ENCODE peak calls at places on chromosome 9, in six cellular contexts. One of them, this sample, is unnamed.

GRCh38 chr9:128159073-128159783 is 837 bp upstream of the BBLN start:
- DNase-seq in naive thymus-derived CD8-positive, alpha-beta T cell: peak; percentile 54
- DNase-seq in NCI-H69: no peak
- DNase-seq in M059J: no peak
- DNase-seq in esophagus squamous epithelium: no peak
- DNase-seq in left cardiac atrium: peak; percentile 10
- DNase-seq in this sample: no peak

GRCh38 chr9:71326360-71326759 is 204.9 kb upstream of the TRPM3 start:
- DNase-seq in naive thymus-derived CD8-positive, alpha-beta T cell: no peak
- DNase-seq in NCI-H69: no peak
- DNase-seq in left cardiac atrium: no peak
- DNase-seq in esophagus squamous epithelium: no peak
- DNase-seq in M059J: no peak
- DNase-seq in this sample: no peak

GRCh38 chr9:131008086-131008485 is 888 bp upstream of the LAMC3 start:
- DNase-seq in left cardiac atrium: no peak
- DNase-seq in M059J: no peak
- DNase-seq in naive thymus-derived CD8-positive, alpha-beta T cell: no peak
- DNase-seq in NCI-H69: no peak
- DNase-seq in esophagus squamous epithelium: no peak
- DNase-seq in this sample: no peak

GRCh38 chr9:79568337-79569084 is 3.3 kb upstream of the TLE4 start:
- DNase-seq in esophagus squamous epithelium: no peak
- DNase-seq in left cardiac atrium: no peak
- DNase-seq in naive thymus-derived CD8-positive, alpha-beta T cell: no peak
- DNase-seq in NCI-H69: no peak
- DNase-seq in M059J: no peak
- DNase-seq in this sample: no peak

GRCh38 chr9:21964925-21965385 is 29.2 kb downstream of the CDKN2A start:
- DNase-seq in esophagus squamous epithelium: no peak
- DNase-seq in naive thymus-derived CD8-positive, alpha-beta T cell: peak; percentile 40
- DNase-seq in left cardiac atrium: no peak
- DNase-seq in M059J: no peak
- DNase-seq in NCI-H69: no peak
- DNase-seq in this sample: no peak

GRCh38 chr9:109974143-109974917 is 194.3 kb downstream of the PALM2AKAP2 start:
- DNase-seq in naive thymus-derived CD8-positive, alpha-beta T cell: no peak
- DNase-seq in M059J: no peak
- DNase-seq in NCI-H69: peak; percentile 87
- DNase-seq in left cardiac atrium: no peak
- DNase-seq in esophagus squamous epithelium: no peak
- DNase-seq in this sample: no peak

GRCh38 chr9:91187965-91188344 is 173.8 kb downstream of the AUH start:
- DNase-seq in esophagus squamous epithelium: no peak
- DNase-seq in left cardiac atrium: no peak
- DNase-seq in M059J: peak; percentile 92
- DNase-seq in naive thymus-derived CD8-positive, alpha-beta T cell: no peak
- DNase-seq in NCI-H69: no peak
- DNase-seq in this sample: no peak

GRCh38 chr9:126125177-126125576 is 201.5 kb upstream of the MVB12B start:
- DNase-seq in NCI-H69: no peak
- DNase-seq in left cardiac atrium: no peak
- DNase-seq in M059J: no peak
- DNase-seq in naive thymus-derived CD8-positive, alpha-beta T cell: no peak
- DNase-seq in esophagus squamous epithelium: no peak
- DNase-seq in this sample: no peak

GRCh38 chr9:121780641-121781040 is 129.2 kb downstream of the DAB2IP start:
- DNase-seq in M059J: no peak
- DNase-seq in NCI-H69: peak; percentile 89
- DNase-seq in naive thymus-derived CD8-positive, alpha-beta T cell: no peak
- DNase-seq in esophagus squamous epithelium: no peak
- DNase-seq in left cardiac atrium: no peak
- DNase-seq in this sample: no peak

GRCh38 chr9:18906656-18907395 is 126.2 kb downstream of the SAXO1 start:
- DNase-seq in naive thymus-derived CD8-positive, alpha-beta T cell: no peak
- DNase-seq in M059J: peak; percentile 82
- DNase-seq in NCI-H69: peak; percentile 60
- DNase-seq in esophagus squamous epithelium: no peak
- DNase-seq in left cardiac atrium: no peak
- DNase-seq in this sample: no peak

GRCh38 chr9:132739705-132740310 is 69.5 kb downstream of the GTF3C4 start:
- DNase-seq in esophagus squamous epithelium: no peak
- DNase-seq in left cardiac atrium: no peak
- DNase-seq in M059J: no peak
- DNase-seq in naive thymus-derived CD8-positive, alpha-beta T cell: no peak
- DNase-seq in NCI-H69: no peak
- DNase-seq in this sample: no peak

GRCh38 chr9:26746357-26747072 is 146.1 kb downstream of the CAAP1 start:
- DNase-seq in esophagus squamous epithelium: no peak
- DNase-seq in left cardiac atrium: no peak
- DNase-seq in NCI-H69: no peak
- DNase-seq in M059J: peak; percentile 86
- DNase-seq in naive thymus-derived CD8-positive, alpha-beta T cell: no peak
- DNase-seq in this sample: peak; percentile 71

GRCh38 chr9:130461218-130461630 is 16.5 kb downstream of the ASS1 start:
- DNase-seq in esophagus squamous epithelium: no peak
- DNase-seq in left cardiac atrium: peak; percentile 68
- DNase-seq in naive thymus-derived CD8-positive, alpha-beta T cell: peak; percentile 68
- DNase-seq in M059J: peak; percentile 48
- DNase-seq in NCI-H69: peak; percentile 76
- DNase-seq in this sample: peak; percentile 39

This sample was measured in A549.